ENCODE peak calls at places on chromosomes 13 and 19, in six cellular contexts. One of them, this sample, is unnamed.
A peak's percentile ranks its signal among the peaks of the same experiment; 100 is the strongest.

GRCh38 chr19:47779524-47780214 is 1.2 kb downstream of the SELENOW start:
- DNase-seq in AG09309: no peak
- DNase-seq in fibroblast of lung: no peak
- DNase-seq in endothelial cell of umbilical vein: no peak
- DNase-seq in cardiac fibroblast: peak; percentile 22
- DNase-seq in fibroblast of mammary gland: no peak
- DNase-seq in this sample: no peak

GRCh38 chr13:52665325-52665724 is 12.7 kb downstream of the SUGT1 start:
- DNase-seq in AG09309: no peak
- DNase-seq in fibroblast of lung: peak; percentile 14
- DNase-seq in endothelial cell of umbilical vein: peak; percentile 46
- DNase-seq in cardiac fibroblast: peak; percentile 47
- DNase-seq in fibroblast of mammary gland: peak; percentile 41
- DNase-seq in this sample: no peak

GRCh38 chr19:42291437-42291815 is 10.5 kb upstream of the PRR19 start:
- DNase-seq in AG09309: no peak
- DNase-seq in fibroblast of lung: no peak
- DNase-seq in endothelial cell of umbilical vein: no peak
- DNase-seq in cardiac fibroblast: no peak
- DNase-seq in fibroblast of mammary gland: no peak
- DNase-seq in this sample: no peak

GRCh38 chr13:44273991-44274810 is 99.4 kb upstream of the SERP2 start:
- DNase-seq in AG09309: peak; percentile 39
- DNase-seq in fibroblast of lung: no peak
- DNase-seq in endothelial cell of umbilical vein: peak; percentile 31
- DNase-seq in cardiac fibroblast: peak; percentile 49
- DNase-seq in fibroblast of mammary gland: peak; percentile 89
- DNase-seq in this sample: no peak

GRCh38 chr13:50071399-50071798 is 56.2 kb downstream of the KCNRG start:
- DNase-seq in AG09309: no peak
- DNase-seq in fibroblast of lung: no peak
- DNase-seq in endothelial cell of umbilical vein: peak; percentile 59
- DNase-seq in cardiac fibroblast: peak; percentile 43
- DNase-seq in fibroblast of mammary gland: no peak
- DNase-seq in this sample: no peak

GRCh38 chr13:83819611-83820010 is 62.7 kb downstream of the SLITRK1 start:
- DNase-seq in AG09309: peak; percentile 16
- DNase-seq in fibroblast of lung: peak; percentile 65
- DNase-seq in endothelial cell of umbilical vein: no peak
- DNase-seq in cardiac fibroblast: no peak
- DNase-seq in fibroblast of mammary gland: peak; percentile 19
- DNase-seq in this sample: no peak

GRCh38 chr19:46435009-46435408 is 6.3 kb upstream of the PNMA8C start:
- DNase-seq in AG09309: no peak
- DNase-seq in fibroblast of lung: no peak
- DNase-seq in endothelial cell of umbilical vein: no peak
- DNase-seq in cardiac fibroblast: no peak
- DNase-seq in fibroblast of mammary gland: no peak
- DNase-seq in this sample: no peak

GRCh38 chr13:35848316-35848715 is 282.9 kb downstream of the DCLK1 start:
- DNase-seq in AG09309: no peak
- DNase-seq in fibroblast of lung: no peak
- DNase-seq in endothelial cell of umbilical vein: no peak
- DNase-seq in cardiac fibroblast: no peak
- DNase-seq in fibroblast of mammary gland: no peak
- DNase-seq in this sample: no peak

GRCh38 chr19:19386373-19386869 is 19.1 kb upstream of the GATAD2A start:
- DNase-seq in AG09309: no peak
- DNase-seq in fibroblast of lung: no peak
- DNase-seq in endothelial cell of umbilical vein: no peak
- DNase-seq in cardiac fibroblast: no peak
- DNase-seq in fibroblast of mammary gland: no peak
- DNase-seq in this sample: no peak

GRCh38 chr13:109145631-109146030 is 516.2 kb downstream of the MYO16 start:
- DNase-seq in AG09309: peak; percentile 40
- DNase-seq in fibroblast of lung: peak; percentile 64
- DNase-seq in endothelial cell of umbilical vein: peak; percentile 71
- DNase-seq in cardiac fibroblast: peak; percentile 85
- DNase-seq in fibroblast of mammary gland: peak; percentile 84
- DNase-seq in this sample: no peak

GRCh38 chr19:2385053-2385721 is 25.1 kb downstream of the TMPRSS9 start:
- DNase-seq in AG09309: peak; percentile 52
- DNase-seq in fibroblast of lung: peak; percentile 85
- DNase-seq in endothelial cell of umbilical vein: peak; percentile 18
- DNase-seq in cardiac fibroblast: peak; percentile 58
- DNase-seq in fibroblast of mammary gland: peak; percentile 95
- DNase-seq in this sample: peak; percentile 55

GRCh38 chr13:110820311-110820710 is 94.6 kb downstream of the ANKRD10 start:
- DNase-seq in AG09309: no peak
- DNase-seq in fibroblast of lung: no peak
- DNase-seq in endothelial cell of umbilical vein: no peak
- DNase-seq in cardiac fibroblast: no peak
- DNase-seq in fibroblast of mammary gland: no peak
- DNase-seq in this sample: no peak

GRCh38 chr13:64029343-64030093 is 2613.9 kb upstream of the PCDH20 start:
- DNase-seq in AG09309: no peak
- DNase-seq in fibroblast of lung: no peak
- DNase-seq in endothelial cell of umbilical vein: no peak
- DNase-seq in cardiac fibroblast: no peak
- DNase-seq in fibroblast of mammary gland: no peak
- DNase-seq in this sample: no peak

GRCh38 chr13:95296326-95296939 is 4.8 kb downstream of the ABCC4 start:
- DNase-seq in AG09309: no peak
- DNase-seq in fibroblast of lung: no peak
- DNase-seq in endothelial cell of umbilical vein: peak; percentile 49
- DNase-seq in cardiac fibroblast: peak; percentile 34
- DNase-seq in fibroblast of mammary gland: no peak
- DNase-seq in this sample: no peak

GRCh38 chr13:28467886-28468519 is 26.9 kb downstream of the FLT1 start:
- DNase-seq in AG09309: no peak
- DNase-seq in fibroblast of lung: no peak
- DNase-seq in endothelial cell of umbilical vein: no peak
- DNase-seq in cardiac fibroblast: no peak
- DNase-seq in fibroblast of mammary gland: no peak
- DNase-seq in this sample: no peak

GRCh38 chr19:16970821-16971220 is 55.8 kb downstream of the CPAMD8 start:
- DNase-seq in AG09309: no peak
- DNase-seq in fibroblast of lung: no peak
- DNase-seq in endothelial cell of umbilical vein: no peak
- DNase-seq in cardiac fibroblast: no peak
- DNase-seq in fibroblast of mammary gland: no peak
- DNase-seq in this sample: no peak

GRCh38 chr13:31556376-31556775 is 182.9 kb upstream of the RXFP2 start:
- DNase-seq in AG09309: peak; percentile 40
- DNase-seq in fibroblast of lung: peak; percentile 23
- DNase-seq in endothelial cell of umbilical vein: no peak
- DNase-seq in cardiac fibroblast: peak; percentile 5
- DNase-seq in fibroblast of mammary gland: peak; percentile 75
- DNase-seq in this sample: peak; percentile 63

GRCh38 chr19:42010245-42011126 is 16.5 kb upstream of the ATP1A3 start:
- DNase-seq in AG09309: peak; percentile 55
- DNase-seq in fibroblast of lung: no peak
- DNase-seq in endothelial cell of umbilical vein: no peak
- DNase-seq in cardiac fibroblast: peak; percentile 36
- DNase-seq in fibroblast of mammary gland: no peak
- DNase-seq in this sample: peak; percentile 33

GRCh38 chr13:112072531-112073244 is 5.7 kb downstream of the SOX1 start:
- DNase-seq in AG09309: no peak
- DNase-seq in fibroblast of lung: peak; percentile 8
- DNase-seq in endothelial cell of umbilical vein: no peak
- DNase-seq in cardiac fibroblast: no peak
- DNase-seq in fibroblast of mammary gland: no peak
- DNase-seq in this sample: no peak
- H3K4me3 ChIP-seq in AG09309: no peak overlapping the region
- H3K4me3 ChIP-seq in fibroblast of lung: no peak overlapping the region
- H3K4me3 ChIP-seq in endothelial cell of umbilical vein: no peak overlapping the region
- H3K4me3 ChIP-seq in cardiac fibroblast: no peak overlapping the region
- H3K4me3 ChIP-seq in fibroblast of mammary gland: no peak overlapping the region
- H3K4me3 ChIP-seq in this sample: no peak overlapping the region

GRCh38 chr19:35419046-35419445 is 29.0 kb upstream of the FFAR2 start:
- DNase-seq in AG09309: no peak
- DNase-seq in fibroblast of lung: no peak
- DNase-seq in endothelial cell of umbilical vein: no peak
- DNase-seq in cardiac fibroblast: no peak
- DNase-seq in fibroblast of mammary gland: no peak
- DNase-seq in this sample: no peak
- H3K4me3 ChIP-seq in AG09309: no peak overlapping the region
- H3K4me3 ChIP-seq in fibroblast of lung: no peak overlapping the region
- H3K4me3 ChIP-seq in endothelial cell of umbilical vein: no peak overlapping the region
- H3K4me3 ChIP-seq in cardiac fibroblast: no peak overlapping the region
- H3K4me3 ChIP-seq in fibroblast of mammary gland: no peak overlapping the region
- H3K4me3 ChIP-seq in this sample: no peak overlapping the region

GRCh38 chr13:73329355-73329754 is 270.6 kb downstream of the KLF5 start:
- DNase-seq in AG09309: no peak
- DNase-seq in fibroblast of lung: no peak
- DNase-seq in endothelial cell of umbilical vein: no peak
- DNase-seq in cardiac fibroblast: no peak
- DNase-seq in fibroblast of mammary gland: no peak
- DNase-seq in this sample: no peak

GRCh38 chr13:73334459-73334858 is 275.7 kb downstream of the KLF5 start:
- DNase-seq in AG09309: peak; percentile 14
- DNase-seq in fibroblast of lung: no peak
- DNase-seq in endothelial cell of umbilical vein: no peak
- DNase-seq in cardiac fibroblast: peak; percentile 13
- DNase-seq in fibroblast of mammary gland: peak; percentile 36
- DNase-seq in this sample: no peak

GRCh38 chr13:73335226-73335625 is 276.4 kb downstream of the KLF5 start:
- DNase-seq in AG09309: peak; percentile 59
- DNase-seq in fibroblast of lung: peak; percentile 82
- DNase-seq in endothelial cell of umbilical vein: peak; percentile 57
- DNase-seq in cardiac fibroblast: peak; percentile 45
- DNase-seq in fibroblast of mammary gland: peak; percentile 87
- DNase-seq in this sample: peak; percentile 56

GRCh38 chr13:73327579-73327978 is 268.8 kb downstream of the KLF5 start:
- DNase-seq in AG09309: no peak
- DNase-seq in fibroblast of lung: no peak
- DNase-seq in endothelial cell of umbilical vein: no peak
- DNase-seq in cardiac fibroblast: no peak
- DNase-seq in fibroblast of mammary gland: no peak
- DNase-seq in this sample: no peak

DNA sequence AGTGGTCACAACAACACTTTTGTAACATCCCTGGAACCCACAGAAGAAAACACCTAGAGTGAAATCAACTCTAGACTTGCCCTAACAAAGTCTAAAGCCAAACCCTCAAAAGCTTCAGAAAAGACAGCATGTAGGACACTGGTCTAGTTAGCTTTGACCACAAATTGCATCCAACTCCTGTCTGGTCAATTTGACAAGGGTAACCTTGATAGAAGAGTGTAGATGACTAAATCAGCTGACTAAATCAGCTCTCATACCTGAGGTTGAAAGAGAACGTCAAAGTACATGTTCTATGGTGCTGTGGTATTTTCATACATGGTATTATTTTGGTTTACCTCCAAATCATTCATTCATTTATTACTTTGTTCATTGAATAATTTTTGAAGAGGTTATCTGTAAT is 272.8 kb downstream of the KLF5 start:
- DNase-seq in AG09309: no peak
- DNase-seq in fibroblast of lung: no peak
- DNase-seq in endothelial cell of umbilical vein: no peak
- DNase-seq in cardiac fibroblast: no peak
- DNase-seq in fibroblast of mammary gland: no peak
- DNase-seq in this sample: no peak
- H3K4me3 ChIP-seq in AG09309: no peak overlapping the region
- H3K4me3 ChIP-seq in fibroblast of lung: no peak overlapping the region
- H3K4me3 ChIP-seq in endothelial cell of umbilical vein: no peak overlapping the region
- H3K4me3 ChIP-seq in cardiac fibroblast: no peak overlapping the region
- H3K4me3 ChIP-seq in fibroblast of mammary gland: no peak overlapping the region
- H3K4me3 ChIP-seq in this sample: no peak overlapping the region

DNA sequence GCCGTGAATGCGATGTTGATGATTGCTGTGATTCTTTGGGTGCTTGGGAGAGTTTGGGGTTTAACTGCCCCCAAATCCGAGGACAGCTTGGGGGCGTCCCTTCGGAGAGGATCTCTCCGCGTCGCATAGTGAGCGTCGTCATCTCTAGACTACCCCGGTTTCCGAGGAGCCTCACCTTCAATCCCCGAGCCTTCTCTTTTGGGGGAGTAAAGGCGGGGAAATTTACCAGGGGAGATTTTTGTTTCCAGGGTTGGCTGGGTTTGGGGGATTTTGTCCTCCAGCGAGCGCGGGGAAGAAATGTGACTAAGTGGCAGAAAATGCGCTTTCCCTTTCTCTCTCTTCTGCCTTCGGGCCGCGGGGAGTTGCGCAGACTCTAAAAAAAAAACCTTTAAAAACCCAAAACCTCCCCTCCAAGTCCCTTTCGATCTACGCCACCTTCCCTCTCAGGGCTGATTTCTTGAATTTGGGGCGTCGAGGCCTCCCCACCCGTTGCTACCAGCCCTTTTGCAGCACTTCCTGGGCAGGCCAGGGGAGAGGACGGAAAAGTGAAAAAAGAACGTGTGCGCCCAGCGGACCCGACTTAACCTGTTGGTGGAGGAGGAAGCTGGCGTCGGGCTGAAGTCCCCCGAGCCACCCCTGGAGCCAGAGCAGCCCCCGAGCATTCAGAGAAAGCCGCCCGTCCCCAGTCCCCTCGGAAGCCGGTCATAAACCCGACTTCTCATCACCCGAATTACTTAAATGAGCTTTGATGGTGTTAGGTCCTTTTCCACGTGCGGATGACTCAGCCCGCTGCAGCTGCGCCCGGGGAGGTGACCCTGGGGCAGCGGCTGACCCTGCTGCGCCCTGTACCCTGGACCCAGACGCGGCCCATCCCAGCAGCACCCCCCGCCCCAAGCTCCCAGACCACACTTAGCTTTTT is 17.7 kb downstream of the NFIX start:
- DNase-seq in AG09309: no peak
- DNase-seq in fibroblast of lung: peak; percentile 79
- DNase-seq in endothelial cell of umbilical vein: peak; percentile 11
- DNase-seq in cardiac fibroblast: peak; percentile 65
- DNase-seq in fibroblast of mammary gland: peak; percentile 85
- DNase-seq in this sample: no peak
- H3K4me3 ChIP-seq in AG09309: peak overlapping the region; percentile 58
- H3K4me3 ChIP-seq in fibroblast of lung: peak overlapping the region; percentile 50
- H3K4me3 ChIP-seq in endothelial cell of umbilical vein: no peak overlapping the region
- H3K4me3 ChIP-seq in cardiac fibroblast: peak overlapping the region; percentile 48
- H3K4me3 ChIP-seq in fibroblast of mammary gland: peak overlapping the region; percentile 45
- H3K4me3 ChIP-seq in this sample: peak overlapping the region; percentile 33

GRCh38 chr13:107867701-107868661 is 347.4 kb downstream of the LIG4 start:
- DNase-seq in AG09309: no peak
- DNase-seq in fibroblast of lung: peak; percentile 52
- DNase-seq in endothelial cell of umbilical vein: peak; percentile 64
- DNase-seq in cardiac fibroblast: peak; percentile 48
- DNase-seq in fibroblast of mammary gland: peak; percentile 17
- DNase-seq in this sample: no peak

GRCh38 chr13:107864543-107865460 is 350.5 kb downstream of the LIG4 start:
- DNase-seq in AG09309: no peak
- DNase-seq in fibroblast of lung: peak; percentile 71
- DNase-seq in endothelial cell of umbilical vein: peak; percentile 68
- DNase-seq in cardiac fibroblast: peak; percentile 63
- DNase-seq in fibroblast of mammary gland: peak; percentile 58
- DNase-seq in this sample: no peak

GRCh38 chr13:107866666-107867623 is 348.4 kb downstream of the LIG4 start:
- DNase-seq in AG09309: no peak
- DNase-seq in fibroblast of lung: peak; percentile 61
- DNase-seq in endothelial cell of umbilical vein: peak; percentile 40
- DNase-seq in cardiac fibroblast: peak; percentile 46
- DNase-seq in fibroblast of mammary gland: peak; percentile 20
- DNase-seq in this sample: no peak

GRCh38 chr13:107866007-107866665 is 349.2 kb downstream of the LIG4 start:
- DNase-seq in AG09309: no peak
- DNase-seq in fibroblast of lung: peak; percentile 62
- DNase-seq in endothelial cell of umbilical vein: peak; percentile 52
- DNase-seq in cardiac fibroblast: peak; percentile 29
- DNase-seq in fibroblast of mammary gland: no peak
- DNase-seq in this sample: no peak

GRCh38 chr13:107865643-107866006 is 349.7 kb downstream of the LIG4 start:
- DNase-seq in AG09309: no peak
- DNase-seq in fibroblast of lung: peak; percentile 32
- DNase-seq in endothelial cell of umbilical vein: no peak
- DNase-seq in cardiac fibroblast: peak; percentile 12
- DNase-seq in fibroblast of mammary gland: no peak
- DNase-seq in this sample: no peak
- H3K4me3 ChIP-seq in AG09309: peak overlapping the region; percentile 70
- H3K4me3 ChIP-seq in fibroblast of lung: peak overlapping the region; percentile 73
- H3K4me3 ChIP-seq in endothelial cell of umbilical vein: peak overlapping the region; percentile 93
- H3K4me3 ChIP-seq in cardiac fibroblast: peak overlapping the region; percentile 45
- H3K4me3 ChIP-seq in fibroblast of mammary gland: no peak overlapping the region
- H3K4me3 ChIP-seq in this sample: peak overlapping the region; percentile 64